ENCODE peak calls at places on chromosomes 16 and 17, in ten cellular contexts. R is neuronal stem cell; J is activated T-cell treated with anti-CD3 and anti-CD28 coated beads, Interleukin-2, amount 50 U/mL, for 48 hours; D is kidney glomerular epithelial cell; X is RCC 7860; I is EH; E is endodermal cell; B is GM04504; G is T-helper 1 cell; T is NCI-H1436. M is an unnamed sample.

GRCh38 chr17:77824780-77825280 is 133.7 kb upstream of the TNRC6C start:
- DNase-seq in G (no peak), X (no peak), B (no peak), J (no peak), R (no peak), D (no peak), T (no peak), E (no peak), I (no peak), M (no peak)

GRCh38 chr17:66508896-66509843 is 206.8 kb downstream of the PRKCA start:
- DNase-seq in X (peak), T (no peak), B (peak), E (no peak), G (no peak), D (peak), J (peak), I (peak), R (no peak), M (no peak)

GRCh38 chr17:74979408-74980146 is 7.0 kb upstream of the HID1 start:
- DNase-seq in X (no peak), B (no peak), J (no peak), I (no peak), G (no peak), D (no peak), T (no peak), R (no peak), E (peak), M (no peak)

GRCh38 chr17:67052720-67053437 is 8.5 kb downstream of the CACNG1 start:
- DNase-seq in X (no peak), T (no peak), J (no peak), D (no peak), B (no peak), E (peak), G (no peak), I (no peak), R (no peak), M (peak)

GRCh38 chr16:61937646-61938045 is 98.6 kb downstream of the CDH8 start:
- DNase-seq in B (no peak), R (no peak), E (no peak), D (no peak), J (no peak), G (no peak), T (no peak), X (no peak), I (no peak), M (no peak)

GRCh38 chr17:37483311-37484039 is 6.2 kb upstream of the DUSP14 start:
- DNase-seq in J (no peak), G (no peak), D (no peak), X (no peak), B (peak), E (no peak), T (no peak), I (peak), R (no peak), M (no peak)

GRCh38 chr17:13484020-13484419 is 117.7 kb downstream of the HS3ST3A1 start:
- DNase-seq in E (no peak), B (peak), I (peak), X (no peak), R (no peak), J (no peak), G (no peak), T (no peak), D (no peak), M (no peak)

GRCh38 chr17:29620271-29620670 is 2.4 kb downstream of the CORO6 start:
- DNase-seq in R (no peak), D (no peak), B (no peak), G (no peak), E (peak), I (peak), T (no peak), X (no peak), J (no peak), M (no peak)

GRCh38 chr17:31413871-31414589 is 22.6 kb downstream of the RAB11FIP4 start:
- DNase-seq in D (no peak), E (no peak), I (peak), X (peak), J (no peak), R (peak), B (peak), T (no peak), G (no peak), M (no peak)

GRCh38 chr17:44086364-44087311 is 16.1 kb downstream of the G6PC3 start:
- DNase-seq in R (peak), B (peak), J (peak), E (peak), G (no peak), D (peak), I (peak), T (no peak), X (peak), M (peak)

M was measured in activated CD8-positive, alpha-beta memory T cell treated with anti-CD3 and anti-CD28 coated beads, Interleukin-2, amount 50 U/mL, for 48 hours.